ENCODE peak calls at places on chromosomes 6 and 20, in eight cellular contexts. K is heart left ventricle, Z is HL-60, G is left ventricle myocardium inferior, X is fibroblast of pulmonary artery, F is brain microvascular endothelial cell, N is H1, Q is psoas muscle. O is an unnamed sample.

GRCh38 chr6:146775227-146775626 is 176.5 kb downstream of the ADGB start:
- DNase-seq in K (no peak), Z (no peak), G (no peak), X (peak; percentile 28), F (no peak), N (no peak), Q (no peak), O (no peak)

GRCh38 chr20:46020515-46020914 is 8.5 kb upstream of the SLC12A5 start:
- DNase-seq in K (no peak), Z (no peak), G (no peak), X (no peak), F (no peak), N (no peak), Q (no peak), O (no peak)

GRCh38 chr20:52652271-52652670 is 319.9 kb upstream of the TSHZ2 start:
- DNase-seq in K (no peak), Z (no peak), G (no peak), X (no peak), F (no peak), N (no peak), Q (no peak), O (no peak)

GRCh38 chr6:110191477-110191876 is 11.2 kb downstream of the CDC40 start:
- DNase-seq in K (no peak), Z (no peak), G (no peak), X (no peak), F (no peak), N (no peak), Q (no peak), O (no peak)

GRCh38 chr20:51385941-51386530 is 156.5 kb downstream of the NFATC2 start:
- DNase-seq in K (no peak), Z (peak; percentile 34), G (no peak), X (peak; percentile 63), F (peak; percentile 38), N (no peak), Q (no peak), O (peak; percentile 57)

GRCh38 chr6:132244744-132245143 is 156.5 kb downstream of the MOXD1 start:
- DNase-seq in K (no peak), Z (no peak), G (no peak), X (no peak), F (no peak), N (no peak), Q (no peak), O (no peak)

GRCh38 chr20:33408716-33409654 is 7.7 kb upstream of the CDK5RAP1 start:
- DNase-seq in K (no peak), Z (peak; percentile 27), G (no peak), X (no peak), F (no peak), N (no peak), Q (no peak), O (no peak)

GRCh38 chr6:31490115-31490873 is 7.7 kb upstream of the MICB start:
- DNase-seq in K (no peak), Z (no peak), G (no peak), X (no peak), F (no peak), N (no peak), Q (no peak), O (no peak)

GRCh38 chr20:60715172-60715571 is 536.9 kb upstream of the CDH4 start:
- DNase-seq in K (no peak), Z (no peak), G (no peak), X (no peak), F (no peak), N (no peak), Q (no peak), O (no peak)

GRCh38 chr6:5782783-5783567 is 223.8 kb downstream of the NRN1 start:
- DNase-seq in K (peak; percentile 88), Z (no peak), G (peak; percentile 76), X (no peak), F (no peak), N (no peak), Q (peak; percentile 86), O (no peak)

GRCh38 chr20:45088247-45088646 is 12.7 kb downstream of the KCNS1 start:
- DNase-seq in K (no peak), Z (no peak), G (no peak), X (peak; percentile 84), F (peak; percentile 11), N (no peak), Q (no peak), O (peak; percentile 71)

GRCh38 chr6:144252289-144252688 is 32.8 kb upstream of the UTRN start:
- DNase-seq in K (no peak), Z (no peak), G (no peak), X (peak; percentile 40), F (no peak), N (no peak), Q (no peak), O (peak; percentile 30)

GRCh38 chr6:152669894-152670293 is 27.8 kb upstream of the MYCT1 start:
- DNase-seq in K (no peak), Z (no peak), G (no peak), X (peak; percentile 68), F (no peak), N (no peak), Q (no peak), O (peak; percentile 52)
- TF ChIP-seq CTCF in K (no peak), Z (no peak), G (peak; percentile 58), X (peak; percentile 56), F (peak; percentile 24), N (peak; percentile 30), Q (peak; percentile 39), O (peak; percentile 53)

DNA sequence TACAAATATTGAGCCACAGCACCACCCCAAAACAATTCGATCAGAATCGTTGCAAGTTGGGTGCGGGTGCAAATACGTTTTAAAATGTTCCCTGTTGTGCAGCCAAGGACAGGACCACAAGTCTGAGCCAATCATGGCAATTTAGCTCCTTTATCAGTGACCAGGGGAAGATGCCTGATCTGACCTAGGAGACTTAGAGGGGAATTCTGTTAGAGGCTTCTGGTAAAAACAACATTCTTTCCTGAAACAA is 25.6 kb downstream of the LOC128125822 start:
- DNase-seq in K (no peak), Z (no peak), G (no peak), X (no peak), F (no peak), N (no peak), Q (no peak), O (no peak)
- H3K4me3 ChIP-seq in K (peak overlapping the region; percentile 60), Z (peak overlapping the region; percentile 47), G (peak overlapping the region; percentile 62), X (peak overlapping the region; percentile 69), F (peak overlapping the region; percentile 63), N (peak overlapping the region; percentile 69), Q (peak overlapping the region; percentile 75), O (peak overlapping the region; percentile 64)

GRCh38 chr20:56202493-56203077 is 45.9 kb upstream of the MC3R start:
- DNase-seq in K (no peak), Z (peak; percentile 7), G (no peak), X (peak; percentile 10), F (peak; percentile 2), N (no peak), Q (no peak), O (peak; percentile 26)
- TF ChIP-seq CTCF in K (peak; percentile 27), Z (no peak), G (peak; percentile 48), X (peak; percentile 32), F (peak; percentile 30), N (peak; percentile 28), Q (peak; percentile 22), O (peak; percentile 65)

DNA sequence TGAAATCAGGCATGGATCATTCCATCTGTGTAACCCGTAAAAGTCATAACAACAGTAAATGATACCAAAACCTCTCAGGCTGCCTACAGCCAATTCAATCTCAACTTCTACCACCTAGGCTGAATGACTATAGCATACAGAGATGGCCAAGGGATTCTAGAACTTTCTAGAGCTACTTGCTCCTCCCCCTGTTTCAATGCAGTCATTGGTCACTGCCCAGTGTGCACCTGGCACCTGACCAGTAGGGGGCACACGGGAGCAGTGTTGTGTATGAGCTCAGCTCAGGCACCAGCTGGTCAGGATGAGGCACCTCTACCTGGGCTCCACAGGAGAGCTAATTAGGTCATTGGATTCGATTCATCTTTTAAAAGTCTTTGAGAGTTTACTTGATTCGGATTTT is 86.2 kb downstream of the PLEKHG1 start:
- DNase-seq in K (no peak), Z (peak; percentile 58), G (no peak), X (peak; percentile 6), F (no peak), N (peak; percentile 64), Q (no peak), O (peak; percentile 76)
- H3K4me3 ChIP-seq in K (no peak overlapping the region), Z (no peak overlapping the region), G (peak overlapping the region; percentile 63), X (no peak overlapping the region), F (no peak overlapping the region), N (no peak overlapping the region), Q (no peak overlapping the region), O (no peak overlapping the region)

DNA sequence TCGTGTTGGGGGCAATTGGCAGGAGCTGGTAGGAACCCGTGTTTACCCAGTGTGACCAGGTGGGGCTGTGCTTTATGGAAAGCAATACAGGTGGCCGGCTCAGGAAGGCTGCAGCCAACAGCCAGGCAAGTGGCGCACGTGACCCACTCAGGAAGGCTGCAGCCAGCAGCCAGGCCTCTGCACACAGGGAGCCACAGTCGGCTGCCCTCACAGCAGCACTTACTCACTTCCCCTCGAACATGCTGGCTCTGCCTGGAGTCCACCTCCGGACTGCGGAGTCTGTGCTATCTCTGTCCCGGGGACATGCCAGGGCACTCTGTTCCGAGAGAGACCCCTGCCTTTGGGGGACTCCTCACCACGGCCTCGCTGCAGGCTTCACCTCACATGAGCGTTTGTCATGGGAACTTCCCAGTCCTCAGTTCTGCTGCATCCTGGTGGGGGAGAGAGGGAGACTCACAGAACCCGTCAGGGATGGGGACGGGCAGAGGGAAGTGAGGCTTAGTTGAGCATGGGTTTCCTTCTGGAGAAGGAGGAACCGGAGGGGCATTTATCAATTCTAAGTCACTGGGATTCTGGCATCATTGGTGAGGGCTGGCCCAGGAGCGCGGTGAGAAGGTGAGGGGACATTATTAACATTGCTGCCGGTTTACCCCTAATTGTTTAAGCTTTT is 76.8 kb downstream of the TTLL2 start:
- DNase-seq in K (no peak), Z (no peak), G (no peak), X (no peak), F (no peak), N (no peak), Q (no peak), O (no peak)
- TF ChIP-seq CTCF in K (no peak), Z (no peak), G (no peak), X (no peak), F (no peak), N (no peak), Q (no peak), O (no peak)

DNA sequence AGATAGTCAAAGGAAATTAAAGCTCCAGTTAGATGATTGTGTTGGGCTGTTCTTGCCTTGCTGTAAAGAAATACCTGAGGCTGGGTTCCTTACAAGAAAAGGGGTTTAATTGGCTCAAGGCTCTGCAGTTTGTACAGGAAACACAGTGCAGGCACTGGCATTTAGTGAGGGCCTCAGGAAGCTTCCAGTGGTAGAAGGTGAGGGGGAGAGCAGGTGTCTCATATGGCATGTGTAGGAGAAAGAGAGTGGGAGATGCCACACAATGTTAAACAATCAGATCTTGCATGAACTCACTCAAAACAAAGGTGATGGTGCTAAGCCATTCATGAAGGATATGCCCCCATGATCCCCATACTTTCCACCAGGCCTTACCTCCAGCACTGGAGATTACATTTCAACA is 493.5 kb upstream of the IMPG1 start:
- DNase-seq in K (no peak), Z (no peak), G (no peak), X (no peak), F (no peak), N (no peak), Q (no peak), O (no peak)
- H3K4me3 ChIP-seq in K (no peak overlapping the region), Z (no peak overlapping the region), G (no peak overlapping the region), X (no peak overlapping the region), F (no peak overlapping the region), N (peak overlapping the region; percentile 95), Q (no peak overlapping the region), O (no peak overlapping the region)